ENCODE peak calls at places on chromosomes 4 and X, in five cellular contexts. G is CD4-positive, alpha-beta T cell; I is heart right ventricle; Q is HCT116; J is H9. P is an unnamed sample.

GRCh38 chrX:150338615-150339014 is 24.5 kb upstream of the MAMLD1 start:
- DNase-seq in I (no peak), G (no peak), Q (no peak), J (no peak), P (no peak)

GRCh38 chr4:138188406-138189084 is 53.6 kb downstream of the SLC7A11 start:
- DNase-seq in G (no peak), J (no peak), Q (no peak), I (no peak), P (no peak)

GRCh38 chrX:140664939-140665338 is 44.6 kb upstream of the LINC00632 start:
- DNase-seq in Q (no peak), G (no peak), I (no peak), J (no peak), P (peak)

GRCh38 chr4:170011921-170012628 is 14.1 kb downstream of the MFAP3L start:
- DNase-seq in J (no peak), Q (no peak), I (no peak), G (no peak), P (no peak)

GRCh38 chrX:41445171-41445570 is 2.0 kb upstream of the NYX start:
- DNase-seq in J (no peak), G (no peak), Q (no peak), I (no peak), P (no peak)

GRCh38 chrX:77114501-77114900 is 332.7 kb upstream of the FGF16 start:
- DNase-seq in G (no peak), J (no peak), I (no peak), Q (no peak), P (no peak)

GRCh38 chrX:108122748-108123147 is 31.2 kb downstream of the ATG4A start:
- DNase-seq in J (no peak), I (no peak), Q (no peak), G (no peak), P (peak)

GRCh38 chrX:111483876-111484275 is 27.6 kb upstream of the SERTM2 start:
- DNase-seq in Q (no peak), G (no peak), I (no peak), J (no peak), P (no peak)

GRCh38 chr4:155319506-155319905 is 57.3 kb downstream of the MAP9 start:
- DNase-seq in G (no peak), I (no peak), J (no peak), Q (no peak), P (no peak)

GRCh38 chr4:153257966-153258365 is 53.7 kb downstream of the TRIM2 start:
- DNase-seq in G (no peak), Q (no peak), J (peak), I (no peak), P (no peak)

GRCh38 chr4:10020871-10021676 is at the start of gene SLC2A9:
- DNase-seq in Q (no peak), I (no peak), G (no peak), J (peak), P (no peak)

GRCh38 chr4:2806392-2807355 is 13.8 kb downstream of the SH3BP2 start:
- DNase-seq in J (no peak), I (peak), G (no peak), Q (no peak), P (peak)

GRCh38 chrX:28997716-28998115 is 410.5 kb downstream of the IL1RAPL1 start:
- DNase-seq in J (no peak), Q (no peak), I (no peak), G (no peak), P (no peak)

GRCh38 chr4:114417214-114417613 is 181.4 kb upstream of the UGT8 start:
- DNase-seq in J (no peak), Q (peak), I (no peak), G (no peak), P (peak)

GRCh38 chr4:72451349-72451748 is 117.7 kb downstream of the ADAMTS3 start:
- DNase-seq in Q (no peak), G (no peak), I (peak), J (no peak), P (no peak)

GRCh38 chr4:7161721-7162214 is 30.6 kb upstream of the SORCS2 start:
- DNase-seq in G (no peak), I (no peak), J (peak), Q (no peak), P (peak)

GRCh38 chrX:87621697-87622096 is 104.1 kb downstream of the KLHL4 start:
- DNase-seq in Q (no peak), J (no peak), G (no peak), I (no peak), P (no peak)

GRCh38 chr4:74549936-74550335 is 105.0 kb downstream of the AREG start:
- DNase-seq in G (no peak), I (no peak), Q (no peak), J (no peak), P (no peak)

DNA sequence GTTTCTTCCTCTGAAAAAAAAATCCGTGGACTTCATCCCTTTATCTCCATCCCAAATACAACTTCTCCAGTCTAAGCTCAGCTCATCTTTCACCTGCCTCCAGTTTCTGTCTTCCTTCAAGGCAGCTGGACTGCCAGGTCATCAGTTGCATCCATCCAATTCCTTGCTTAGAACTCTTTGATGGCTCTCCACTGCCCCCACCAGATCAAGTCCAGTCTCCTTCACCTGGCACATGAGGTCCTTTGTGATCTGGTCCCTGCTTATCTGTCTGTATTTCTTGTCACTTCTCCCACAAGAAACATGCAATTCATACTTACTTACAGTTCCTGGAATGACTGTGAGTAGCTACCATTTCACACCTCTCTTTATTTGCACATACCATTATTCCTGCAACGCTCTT is 33.8 kb downstream of the OTUD6A start:
- DNase-seq in I (no peak), J (peak), Q (peak), G (no peak), P (no peak)
- TF ChIP-seq CTCF in I (no peak), J (peak), Q (peak), G (no peak), P (no peak)

DNA sequence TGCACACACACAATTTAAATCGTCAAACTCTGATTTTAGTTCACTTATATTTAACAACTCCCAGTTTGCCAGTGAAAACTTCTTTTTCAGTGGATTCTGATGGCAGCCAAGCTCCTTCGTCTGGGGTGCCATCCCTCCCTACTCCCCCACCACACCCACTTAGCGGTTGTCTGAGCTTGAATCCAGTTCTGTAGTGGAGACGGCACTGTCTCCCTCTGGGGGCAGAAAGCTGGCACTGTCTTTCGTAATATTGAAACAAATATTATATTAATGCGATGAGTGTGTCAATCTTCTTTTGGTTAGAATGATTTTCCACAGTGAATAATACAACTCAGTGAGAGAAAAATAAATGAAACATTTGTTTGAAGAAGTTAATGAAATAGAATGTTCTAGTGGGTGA is 5.4 kb downstream of the MEPE start:
- DNase-seq in G (no peak), J (no peak), Q (no peak), I (no peak), P (no peak)
- TF ChIP-seq CTCF in G (no peak), J (peak), Q (peak), I (no peak), P (peak)

GRCh38 chr4:127555106-127555505 is 77.7 kb upstream of the INTU start:
- DNase-seq in I (no peak), G (no peak), J (no peak), Q (no peak), P (no peak)
- TF ChIP-seq CTCF in I (no peak), G (no peak), J (no peak), Q (no peak), P (no peak)

GRCh38 chrX:5236096-5236495 is 992.6 kb downstream of the NLGN4X start:
- DNase-seq in J (peak), G (no peak), Q (no peak), I (no peak), P (no peak)
- TF ChIP-seq CTCF in J (peak), G (no peak), Q (no peak), I (no peak), P (no peak)

DNA sequence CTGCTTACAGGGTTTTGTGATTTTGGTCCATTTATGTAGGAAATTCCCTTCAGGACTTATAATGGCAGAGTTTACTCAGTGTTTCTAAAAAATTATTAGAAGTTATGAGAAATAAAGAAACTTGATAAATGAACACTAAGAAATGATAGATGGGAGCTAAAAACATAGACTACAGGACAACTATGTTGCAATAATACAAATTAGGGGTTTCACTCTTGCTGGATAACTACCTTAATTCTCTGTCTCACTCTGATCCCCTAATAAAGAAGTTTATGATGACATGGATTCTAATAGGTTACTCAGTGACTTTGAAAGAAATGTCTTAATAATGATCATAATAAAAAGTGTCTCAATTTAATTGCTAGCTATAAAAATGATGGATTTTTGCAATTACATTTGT is 23.3 kb upstream of the BBS12 start:
- DNase-seq in J (no peak), Q (no peak), G (no peak), I (no peak), P (no peak)
- TF ChIP-seq CTCF in J (no peak), Q (no peak), G (no peak), I (no peak), P (no peak)

GRCh38 chrX:85037114-85037513 is 33.4 kb downstream of the APOOL start:
- DNase-seq in Q (no peak), G (no peak), J (no peak), I (no peak), P (no peak)
- TF ChIP-seq CTCF in Q (no peak), G (no peak), J (no peak), I (no peak), P (no peak)

DNA sequence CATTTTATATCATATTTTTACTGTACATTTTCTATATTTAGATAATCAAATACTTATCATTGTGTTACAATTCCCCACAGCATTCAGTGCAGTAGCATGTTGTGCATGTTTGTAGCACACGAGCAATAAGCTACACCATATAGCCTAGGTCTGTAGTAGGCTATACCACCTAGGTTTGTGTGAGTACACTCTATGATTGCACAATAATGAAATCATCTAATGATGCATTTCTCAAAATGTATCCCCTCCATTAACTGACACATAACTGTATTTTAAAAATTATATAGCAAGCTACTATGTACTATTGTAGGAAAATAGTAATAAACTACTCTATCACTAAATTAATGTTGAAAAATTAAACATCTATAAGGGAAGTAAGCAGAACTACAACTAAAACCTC is 518.4 kb upstream of the PABPC4L start:
- DNase-seq in I (no peak), J (no peak), Q (no peak), G (no peak), P (no peak)
- TF ChIP-seq CTCF in I (no peak), J (no peak), Q (no peak), G (no peak), P (no peak)